ENCODE peak calls at places on chromosome 7, in nine cellular contexts. S is HT1080, E is lower lobe of right lung, G is NCI-H1105, U is HTR-8/SVneo, C is G401, Y is HCEC 1CT, F is hippocampal formation, O is osteocyte. K is an unnamed sample.

GRCh38 chr7:112414855-112415490 is 35.3 kb upstream of the IFRD1 start:
- DNase-seq in O (no peak), Y (peak), G (peak), S (peak), U (peak), E (no peak), F (peak), C (peak), K (no peak)

GRCh38 chr7:83166-83840 is 109.1 kb upstream of the FAM20C start:
- DNase-seq in C (no peak), O (peak), F (no peak), U (no peak), G (no peak), S (no peak), Y (no peak), E (no peak), K (peak)

GRCh38 chr7:5755704-5756131 is 25.7 kb downstream of the RNF216 start:
- DNase-seq in Y (peak), O (no peak), S (no peak), E (no peak), U (no peak), C (peak), G (no peak), F (peak), K (no peak)

GRCh38 chr7:33998487-33998886 is 93.1 kb downstream of the BMPER start:
- DNase-seq in Y (no peak), O (no peak), U (no peak), F (no peak), C (no peak), G (no peak), E (no peak), S (no peak), K (peak)

GRCh38 chr7:6228865-6229264 is 43.6 kb downstream of the CYTH3 start:
- DNase-seq in F (no peak), S (no peak), C (no peak), U (no peak), Y (peak), E (no peak), G (no peak), O (no peak), K (no peak)

GRCh38 chr7:91240546-91240945 is 23.7 kb upstream of the FZD1 start:
- DNase-seq in O (no peak), F (no peak), Y (peak), E (no peak), C (no peak), G (no peak), S (no peak), U (no peak), K (no peak)

GRCh38 chr7:148963583-148964509 is 64.5 kb downstream of the PDIA4 start:
- DNase-seq in E (no peak), O (no peak), U (no peak), G (no peak), C (peak), S (no peak), F (no peak), Y (no peak), K (no peak)

GRCh38 chr7:99034932-99035722 is 108.8 kb downstream of the SMURF1 start:
- DNase-seq in S (no peak), C (no peak), O (no peak), U (no peak), F (no peak), Y (no peak), G (no peak), E (no peak), K (no peak)

GRCh38 chr7:25389489-25390106 is 161.3 kb upstream of the NPVF start:
- DNase-seq in Y (peak), U (peak), E (no peak), O (no peak), S (peak), F (peak), G (peak), C (peak), K (no peak)

GRCh38 chr7:29146082-29146706 is at the start of gene CPVL:
- DNase-seq in S (no peak), C (peak), U (peak), O (no peak), G (peak), F (no peak), E (peak), Y (no peak), K (peak)

GRCh38 chr7:151537818-151538561 is 18.3 kb upstream of the RHEB start:
- DNase-seq in E (no peak), U (no peak), O (no peak), S (no peak), F (peak), G (no peak), C (peak), Y (no peak), K (no peak)

GRCh38 chr7:131931368-131931767 is 374.9 kb upstream of the PODXL start:
- DNase-seq in S (peak), C (no peak), O (no peak), U (no peak), E (no peak), G (no peak), F (no peak), Y (no peak), K (no peak)

GRCh38 chr7:133958822-133959221 is 168.3 kb upstream of the LRGUK start:
- DNase-seq in G (no peak), U (no peak), S (no peak), E (no peak), C (no peak), O (no peak), Y (no peak), F (no peak), K (no peak)

GRCh38 chr7:115561341-115562110 is 469.0 kb downstream of the TFEC start:
- DNase-seq in C (no peak), S (peak), E (no peak), U (no peak), Y (peak), F (no peak), G (no peak), O (no peak), K (no peak)

GRCh38 chr7:12771378-12771877 is 84.0 kb downstream of the ARL4A start:
- DNase-seq in C (peak), Y (peak), O (no peak), G (peak), U (peak), E (no peak), S (no peak), F (no peak), K (peak)

K was measured in Right ventricle myocardium superior.